ENCODE peak calls at places on chromosomes 13 and 19, in eight cellular contexts. O, U, K, W, Z, J, E and A are unnamed samples.
A peak's percentile ranks its signal among the peaks of the same experiment; 100 is the strongest.

GRCh38 chr13:71659427-71659826 is 207.6 kb downstream of the DACH1 start:
- DNase-seq in O (peak; percentile 18), W (no peak), Z (no peak), U (no peak), K (no peak), E (no peak), J (no peak), A (no peak)

GRCh38 chr19:51549533-51550324 is 18.3 kb upstream of the SIGLEC6 start:
- DNase-seq in K (no peak), J (no peak), O (no peak), Z (no peak), W (no peak), U (no peak), E (no peak), A (no peak)

GRCh38 chr19:39934584-39935233 is at the start of gene FCGBP:
- DNase-seq in W (no peak), K (no peak), J (no peak), Z (no peak), O (no peak), U (no peak), E (no peak), A (no peak)

GRCh38 chr13:97307882-97308624 is 85.9 kb downstream of the MBNL2 start:
- DNase-seq in W (no peak), U (peak; percentile 47), O (peak; percentile 90), K (no peak), Z (peak; percentile 38), J (no peak), E (no peak), A (no peak)

GRCh38 chr13:42757678-42758420 is 23.5 kb upstream of the FAM216B start:
- DNase-seq in J (no peak), U (no peak), O (no peak), W (no peak), E (no peak), Z (no peak), K (no peak), A (no peak)

GRCh38 chr19:3516675-3517207 is 10.6 kb downstream of the FZR1 start:
- DNase-seq in J (peak; percentile 31), U (no peak), E (peak; percentile 89), O (no peak), Z (no peak), K (no peak), W (no peak), A (no peak)

GRCh38 chr13:38415233-38415632 is 65.6 kb downstream of the UFM1 start:
- DNase-seq in J (no peak), K (peak; percentile 1), U (no peak), W (no peak), O (no peak), E (no peak), Z (no peak), A (no peak)

GRCh38 chr19:5803441-5803751 is 1.5 kb upstream of the NRTN start:
- DNase-seq in O (no peak), J (no peak), E (no peak), U (no peak), W (no peak), Z (no peak), K (no peak), A (no peak)

GRCh38 chr19:13872695-13873389 is 4.1 kb upstream of the NANOS3 start:
- DNase-seq in K (peak; percentile 65), W (no peak), O (no peak), E (no peak), Z (no peak), U (no peak), J (no peak), A (peak; percentile 59)

GRCh38 chr13:44904982-44905381 is 84.3 kb downstream of the NUFIP1 start:
- DNase-seq in E (no peak), U (peak; percentile 96), J (no peak), K (no peak), O (peak; percentile 97), W (no peak), Z (peak; percentile 95), A (peak; percentile 83)

GRCh38 chr19:1064661-1065605 is 2.0 kb upstream of the ARHGAP45 start:
- DNase-seq in K (peak; percentile 79), Z (peak; percentile 71), O (peak; percentile 51), W (peak; percentile 89), E (no peak), J (peak; percentile 71), U (peak; percentile 69), A (peak; percentile 87)

GRCh38 chr13:48318714-48319457 is 15.3 kb downstream of the RB1 start:
- DNase-seq in J (no peak), U (no peak), O (no peak), K (peak; percentile 24), W (peak; percentile 60), Z (no peak), E (no peak), A (no peak)

GRCh38 chr13:111296417-111296816 is 24.0 kb upstream of the TEX29 start:
- DNase-seq in K (no peak), W (no peak), Z (no peak), E (no peak), O (no peak), J (no peak), U (no peak), A (no peak)

GRCh38 chr13:87999791-88000190 is 328.6 kb downstream of the SLITRK5 start:
- DNase-seq in U (peak; percentile 38), K (no peak), W (no peak), J (no peak), E (no peak), Z (no peak), O (no peak), A (no peak)

GRCh38 chr13:73228546-73228945 is 169.7 kb downstream of the KLF5 start:
- DNase-seq in J (no peak), O (no peak), Z (no peak), K (peak; percentile 15), W (no peak), U (no peak), E (no peak), A (no peak)

GRCh38 chr13:33284016-33284415 is 1.5 kb downstream of the STARD13 start:
- DNase-seq in Z (no peak), K (no peak), O (peak; percentile 45), W (no peak), U (no peak), E (no peak), J (no peak), A (no peak)

GRCh38 chr19:45477713-45478453 is 10.1 kb downstream of the FOSB start:
- DNase-seq in U (no peak), Z (no peak), K (peak; percentile 48), E (no peak), W (no peak), J (no peak), O (no peak), A (no peak)

GRCh38 chr13:45880242-45880641 is 28.7 kb upstream of the SIAH3 start:
- DNase-seq in E (no peak), U (no peak), O (no peak), K (no peak), W (no peak), J (no peak), Z (no peak), A (no peak)

GRCh38 chr13:27375686-27376326 is 48.6 kb upstream of the GTF3A start:
- DNase-seq in J (peak; percentile 14), U (peak; percentile 76), E (no peak), O (peak; percentile 39), W (peak; percentile 61), K (peak; percentile 60), Z (peak; percentile 45), A (peak; percentile 79)

GRCh38 chr13:100130092-100130491 is 41.2 kb downstream of the PCCA start:
- DNase-seq in K (no peak), U (no peak), J (no peak), E (no peak), Z (peak; percentile 8), O (peak; percentile 46), W (no peak), A (no peak)

GRCh38 chr19:459724-460511 is 915 bp downstream of the SHC2 start:
- DNase-seq in U (peak; percentile 28), W (no peak), K (peak; percentile 33), E (peak; percentile 35), J (no peak), O (peak; percentile 16), Z (peak; percentile 9), A (peak; percentile 88)

GRCh38 chr13:30892966-30893365 is 13.1 kb upstream of the MEDAG start:
- DNase-seq in Z (no peak), J (no peak), O (peak; percentile 35), E (no peak), W (no peak), U (peak; percentile 45), K (no peak), A (peak; percentile 44)

GRCh38 chr13:71880753-71881541 is 13.9 kb upstream of the DACH1 start:
- DNase-seq in E (no peak), J (no peak), W (no peak), K (no peak), O (peak; percentile 65), Z (no peak), U (peak; percentile 32), A (no peak)

GRCh38 chr19:33677745-33678426 is 56.1 kb downstream of the CHST8 start:
- DNase-seq in K (no peak), E (no peak), O (no peak), Z (no peak), W (no peak), U (no peak), J (no peak), A (no peak)

GRCh38 chr19:2042485-2043268 is 8.4 kb downstream of the MKNK2 start:
- DNase-seq in K (no peak), J (no peak), Z (no peak), O (no peak), U (no peak), E (no peak), W (peak; percentile 66), A (no peak)

GRCh38 chr13:66886248-66886647 is 343.9 kb downstream of the PCDH9 start:
- DNase-seq in O (no peak), J (no peak), U (no peak), W (no peak), E (peak; percentile 27), K (no peak), Z (no peak), A (no peak)

GRCh38 chr19:40594251-40594650 is 6.9 kb upstream of the LTBP4 start:
- DNase-seq in O (no peak), J (no peak), K (no peak), Z (no peak), W (no peak), U (no peak), E (no peak), A (peak; percentile 59)

GRCh38 chr19:12913871-12914690 is 5.0 kb downstream of the SYCE2 start:
- DNase-seq in Z (peak; percentile 12), U (peak; percentile 37), K (peak; percentile 51), J (peak; percentile 35), E (peak; percentile 85), W (no peak), O (peak; percentile 26), A (no peak)

GRCh38 chr13:49279112-49279511 is 31.4 kb downstream of the CDADC1 start:
- DNase-seq in Z (no peak), U (no peak), W (no peak), J (no peak), E (no peak), K (no peak), O (no peak), A (no peak)